ENCODE peak calls at places on chromosome 6, in six cellular contexts. One of them, this sample, is unnamed.

GRCh38 chr6:166749666-166750065 is 122.6 kb upstream of the RPS6KA2 start:
- DNase-seq in upper lobe of right lung: no peak
- DNase-seq in DMS79: no peak
- DNase-seq in B cell: no peak
- DNase-seq in ACHN: no peak
- DNase-seq in stimulated activated CD4-positive, alpha-beta T cell treated with anti-CD3 and anti-CD28 coated beads, Interleukin-2, amount 100 ng/mL, for 48 hours: no peak
- DNase-seq in this sample: no peak

GRCh38 chr6:131761061-131761761 is 46.6 kb upstream of the ENPP1 start:
- DNase-seq in upper lobe of right lung: no peak
- DNase-seq in DMS79: no peak
- DNase-seq in B cell: no peak
- DNase-seq in ACHN: no peak
- DNase-seq in stimulated activated CD4-positive, alpha-beta T cell treated with anti-CD3 and anti-CD28 coated beads, Interleukin-2, amount 100 ng/mL, for 48 hours: no peak
- DNase-seq in this sample: no peak

GRCh38 chr6:72825265-72825918 is 203.5 kb downstream of the KCNQ5 start:
- DNase-seq in upper lobe of right lung: no peak
- DNase-seq in DMS79: no peak
- DNase-seq in B cell: no peak
- DNase-seq in ACHN: peak
- DNase-seq in stimulated activated CD4-positive, alpha-beta T cell treated with anti-CD3 and anti-CD28 coated beads, Interleukin-2, amount 100 ng/mL, for 48 hours: no peak
- DNase-seq in this sample: no peak

GRCh38 chr6:156773935-156774871 is 3.0 kb upstream of the ARID1B start:
- DNase-seq in upper lobe of right lung: no peak
- DNase-seq in DMS79: no peak
- DNase-seq in B cell: no peak
- DNase-seq in ACHN: no peak
- DNase-seq in stimulated activated CD4-positive, alpha-beta T cell treated with anti-CD3 and anti-CD28 coated beads, Interleukin-2, amount 100 ng/mL, for 48 hours: no peak
- DNase-seq in this sample: no peak

GRCh38 chr6:122530440-122531046 is 58.9 kb upstream of the SERINC1 start:
- DNase-seq in upper lobe of right lung: no peak
- DNase-seq in DMS79: peak
- DNase-seq in B cell: peak
- DNase-seq in ACHN: peak
- DNase-seq in stimulated activated CD4-positive, alpha-beta T cell treated with anti-CD3 and anti-CD28 coated beads, Interleukin-2, amount 100 ng/mL, for 48 hours: peak
- DNase-seq in this sample: peak

GRCh38 chr6:12886961-12887775 is 170.6 kb downstream of the PHACTR1 start:
- DNase-seq in upper lobe of right lung: no peak
- DNase-seq in DMS79: no peak
- DNase-seq in B cell: no peak
- DNase-seq in ACHN: peak
- DNase-seq in stimulated activated CD4-positive, alpha-beta T cell treated with anti-CD3 and anti-CD28 coated beads, Interleukin-2, amount 100 ng/mL, for 48 hours: no peak
- DNase-seq in this sample: no peak

GRCh38 chr6:20454201-20454824 is 52.6 kb downstream of the E2F3 start:
- DNase-seq in upper lobe of right lung: no peak
- DNase-seq in DMS79: no peak
- DNase-seq in B cell: no peak
- DNase-seq in ACHN: no peak
- DNase-seq in stimulated activated CD4-positive, alpha-beta T cell treated with anti-CD3 and anti-CD28 coated beads, Interleukin-2, amount 100 ng/mL, for 48 hours: no peak
- DNase-seq in this sample: no peak

GRCh38 chr6:150301871-150302800 is 66.7 kb upstream of the IYD start:
- DNase-seq in upper lobe of right lung: no peak
- DNase-seq in DMS79: no peak
- DNase-seq in B cell: no peak
- DNase-seq in ACHN: peak
- DNase-seq in stimulated activated CD4-positive, alpha-beta T cell treated with anti-CD3 and anti-CD28 coated beads, Interleukin-2, amount 100 ng/mL, for 48 hours: peak
- DNase-seq in this sample: no peak

GRCh38 chr6:119526609-119527605 is 177.3 kb upstream of the MAN1A1 start:
- DNase-seq in upper lobe of right lung: no peak
- DNase-seq in DMS79: no peak
- DNase-seq in B cell: no peak
- DNase-seq in ACHN: no peak
- DNase-seq in stimulated activated CD4-positive, alpha-beta T cell treated with anti-CD3 and anti-CD28 coated beads, Interleukin-2, amount 100 ng/mL, for 48 hours: no peak
- DNase-seq in this sample: no peak

GRCh38 chr6:13267142-13267621 is 61.2 kb downstream of the TBC1D7 start:
- DNase-seq in upper lobe of right lung: no peak
- DNase-seq in DMS79: no peak
- DNase-seq in B cell: no peak
- DNase-seq in ACHN: no peak
- DNase-seq in stimulated activated CD4-positive, alpha-beta T cell treated with anti-CD3 and anti-CD28 coated beads, Interleukin-2, amount 100 ng/mL, for 48 hours: no peak
- DNase-seq in this sample: no peak

GRCh38 chr6:144897441-144897921 is 612.3 kb downstream of the UTRN start:
- DNase-seq in upper lobe of right lung: no peak
- DNase-seq in DMS79: no peak
- DNase-seq in B cell: no peak
- DNase-seq in ACHN: peak
- DNase-seq in stimulated activated CD4-positive, alpha-beta T cell treated with anti-CD3 and anti-CD28 coated beads, Interleukin-2, amount 100 ng/mL, for 48 hours: no peak
- DNase-seq in this sample: no peak